ENCODE peak calls at places on chromosomes 7 and 10, in seven cellular contexts. E, M, R, P, C, H and O are unnamed samples.

GRCh38 chr10:113133497-113133896 is 183.4 kb downstream of the TCF7L2 start:
- DNase-seq in H (no peak), P (peak), M (no peak), R (no peak), C (no peak), E (no peak), O (no peak)

GRCh38 chr10:16780338-16780880 is 36.8 kb downstream of the RSU1 start:
- DNase-seq in C (no peak), H (no peak), R (no peak), M (no peak), E (no peak), P (no peak), O (no peak)

GRCh38 chr10:114874827-114875541 is 53.4 kb downstream of the FHIP2A start:
- DNase-seq in R (peak), H (no peak), M (peak), C (peak), P (no peak), E (no peak), O (no peak)

GRCh38 chr7:36507868-36508440 is 118.3 kb downstream of the ANLN start:
- DNase-seq in M (no peak), C (no peak), R (no peak), P (no peak), E (no peak), H (no peak), O (no peak)

GRCh38 chr7:24668922-24669635 is 88.2 kb downstream of the GSDME start:
- DNase-seq in P (peak), C (peak), R (no peak), E (no peak), M (no peak), H (peak), O (no peak)

GRCh38 chr10:48727866-48728265 is 43.2 kb downstream of the WDFY4 start:
- DNase-seq in H (no peak), C (no peak), E (no peak), P (no peak), R (no peak), M (no peak), O (no peak)

GRCh38 chr10:86798030-86798429 is 41.6 kb downstream of the BMPR1A start:
- DNase-seq in C (no peak), H (no peak), M (no peak), R (no peak), E (no peak), P (no peak), O (no peak)

GRCh38 chr10:130022501-130023299 is 58.6 kb upstream of the EBF3 start:
- DNase-seq in E (no peak), R (no peak), P (peak), H (no peak), M (no peak), C (no peak), O (no peak)

GRCh38 chr10:77837248-77837924 is 89.2 kb downstream of the DLG5 start:
- DNase-seq in C (peak), M (peak), P (peak), R (no peak), H (no peak), E (peak), O (no peak)

GRCh38 chr7:55574062-55574717 is 1.9 kb upstream of the VOPP1 start:
- DNase-seq in C (no peak), P (peak), H (no peak), M (no peak), E (no peak), R (no peak), O (no peak)

GRCh38 chr7:98870071-98870651 is 347 bp upstream of the TMEM130 start:
- DNase-seq in E (no peak), C (peak), H (no peak), P (peak), R (no peak), M (peak), O (no peak)

GRCh38 chr10:634256-634655 is 55.2 kb downstream of the DIP2C start:
- DNase-seq in H (no peak), P (no peak), E (no peak), R (no peak), M (no peak), C (no peak), O (no peak)

GRCh38 chr7:110623436-110623835 is 467.5 kb upstream of the LRRN3 start:
- DNase-seq in P (no peak), R (no peak), C (no peak), H (no peak), M (no peak), E (no peak), O (no peak)

GRCh38 chr7:2197436-2198155 is 35.1 kb downstream of the MAD1L1 start:
- DNase-seq in P (no peak), R (no peak), E (no peak), H (no peak), M (no peak), C (no peak), O (no peak)

GRCh38 chr7:155198901-155199845 is 98.5 kb upstream of the INSIG1 start:
- DNase-seq in H (no peak), R (no peak), C (no peak), P (peak), E (no peak), M (no peak), O (no peak)

GRCh38 chr7:126529833-126530232 is 722.9 kb downstream of the GRM8 start:
- DNase-seq in C (no peak), H (no peak), R (no peak), M (no peak), P (peak), E (no peak), O (no peak)

GRCh38 chr10:80498039-80498832 is 39.5 kb upstream of the SH2D4B start:
- DNase-seq in P (no peak), C (no peak), E (no peak), H (no peak), M (no peak), R (no peak), O (no peak)

GRCh38 chr7:55104707-55105433 is 86.1 kb downstream of the EGFR start:
- DNase-seq in H (peak), M (no peak), R (no peak), C (no peak), E (no peak), P (peak), O (no peak)

GRCh38 chr7:75531359-75531821 is 39.3 kb downstream of the SPDYE5 start:
- DNase-seq in E (no peak), C (peak), M (peak), H (peak), P (peak), R (no peak), O (no peak)

GRCh38 chr10:102775973-102776669 is 32.4 kb downstream of the WBP1L start:
- DNase-seq in C (peak), P (peak), H (no peak), E (peak), M (peak), R (peak), O (no peak)

GRCh38 chr10:21919906-21920305 is 83.6 kb downstream of the DNAJC1 start:
- DNase-seq in C (no peak), M (no peak), P (no peak), R (no peak), E (no peak), H (no peak), O (no peak)

GRCh38 chr10:104045151-104046089 is 40.3 kb downstream of the COL17A1 start:
- DNase-seq in R (peak), E (no peak), H (peak), M (peak), P (peak), C (peak), O (peak)

GRCh38 chr10:5404188-5405041 is at the start of gene TUBAL3:
- DNase-seq in R (no peak), H (peak), M (no peak), E (no peak), C (no peak), P (no peak), O (no peak)

GRCh38 chr10:116278832-116279231 is 5.8 kb upstream of the GFRA1 start:
- DNase-seq in P (peak), H (no peak), M (no peak), R (no peak), E (no peak), C (no peak), O (no peak)